ENCODE peak calls at places on chromosomes 5 and 9, in seven cellular contexts. Y is upper lobe of right lung, V is cardiac muscle cell, H is IMR-90, I is thoracic aorta, L is foreskin fibroblast, N is fibroblast of lung. O is an unnamed sample.

GRCh38 chr5:52947851-52948250 is 41.3 kb upstream of the ITGA2 start:
- DNase-seq in Y (no peak), V (no peak), H (peak), I (no peak), L (peak), N (no peak), O (no peak)

GRCh38 chr5:56588636-56589485 is 226.5 kb upstream of the MAP3K1 start:
- DNase-seq in Y (peak), V (no peak), H (no peak), I (no peak), L (no peak), N (no peak), O (peak)

GRCh38 chr5:138303365-138303764 is 28.2 kb downstream of the CDC25C start:
- DNase-seq in Y (no peak), V (no peak), H (peak), I (no peak), L (peak), N (peak), O (no peak)

GRCh38 chr5:42943931-42944631 is 96.0 kb downstream of the ANXA2R start:
- DNase-seq in Y (no peak), V (peak), H (peak), I (no peak), L (peak), N (peak), O (no peak)

GRCh38 chr5:95664204-95664786 is 17.7 kb downstream of the RFESD start:
- DNase-seq in Y (no peak), V (peak), H (peak), I (no peak), L (peak), N (peak), O (no peak)

GRCh38 chr9:33102551-33103210 is 26.2 kb upstream of the SMU1 start:
- DNase-seq in Y (no peak), V (no peak), H (no peak), I (no peak), L (no peak), N (no peak), O (no peak)

GRCh38 chr5:125058185-125058826 is 311.9 kb upstream of the ZNF608 start:
- DNase-seq in Y (no peak), V (peak), H (peak), I (no peak), L (peak), N (peak), O (no peak)

GRCh38 chr5:135040331-135041144 is 6.5 kb upstream of the PITX1 start:
- DNase-seq in Y (no peak), V (no peak), H (no peak), I (no peak), L (no peak), N (no peak), O (no peak)

GRCh38 chr5:82523633-82524032 is 245.5 kb upstream of the RPS23 start:
- DNase-seq in Y (no peak), V (no peak), H (no peak), I (no peak), L (no peak), N (no peak), O (no peak)

GRCh38 chr5:37871023-37871815 is 31.4 kb upstream of the GDNF start:
- DNase-seq in Y (no peak), V (peak), H (peak), I (no peak), L (peak), N (peak), O (no peak)

GRCh38 chr9:34443976-34444375 is 14.4 kb downstream of the FAM219A start:
- DNase-seq in Y (no peak), V (no peak), H (no peak), I (no peak), L (no peak), N (no peak), O (no peak)

GRCh38 chr5:110658006-110658405 is 68.5 kb downstream of the TMEM232 start:
- DNase-seq in Y (no peak), V (no peak), H (no peak), I (no peak), L (no peak), N (no peak), O (no peak)

GRCh38 chr5:139696894-139697658 is 48.9 kb downstream of the CXXC5 start:
- DNase-seq in Y (peak), V (peak), H (peak), I (peak), L (peak), N (peak), O (no peak)

GRCh38 chr5:109329296-109330252 is 80.2 kb downstream of the PJA2 start:
- DNase-seq in Y (no peak), V (peak), H (peak), I (no peak), L (peak), N (peak), O (no peak)

GRCh38 chr9:13397661-13398060 is 118.2 kb upstream of the MPDZ start:
- DNase-seq in Y (no peak), V (no peak), H (no peak), I (no peak), L (no peak), N (no peak), O (no peak)

GRCh38 chr9:38035873-38036272 is 33.2 kb downstream of the SHB start:
- DNase-seq in Y (no peak), V (peak), H (peak), I (no peak), L (peak), N (peak), O (no peak)

GRCh38 chr5:11268894-11269293 is 507.9 kb upstream of the DAP start:
- DNase-seq in Y (no peak), V (no peak), H (no peak), I (no peak), L (no peak), N (no peak), O (no peak)

GRCh38 chr9:93107151-93107824 is 11.3 kb downstream of the CARD19 start:
- DNase-seq in Y (peak), V (no peak), H (no peak), I (no peak), L (no peak), N (no peak), O (no peak)

GRCh38 chr5:55450050-55450765 is 84.6 kb downstream of the PLPP1 start:
- DNase-seq in Y (no peak), V (peak), H (peak), I (no peak), L (peak), N (peak), O (no peak)

GRCh38 chr5:167064199-167064811 is 1227.1 kb upstream of the WWC1 start:
- DNase-seq in Y (no peak), V (no peak), H (no peak), I (no peak), L (no peak), N (no peak), O (no peak)

GRCh38 chr9:124797343-124798103 is 20.6 kb downstream of the OLFML2A start:
- DNase-seq in Y (no peak), V (peak), H (peak), I (no peak), L (no peak), N (peak), O (no peak)

GRCh38 chr9:124792257-124792975 is 15.5 kb downstream of the OLFML2A start:
- DNase-seq in Y (no peak), V (no peak), H (no peak), I (no peak), L (no peak), N (no peak), O (no peak)

GRCh38 chr9:124792976-124793594 is 16.2 kb downstream of the OLFML2A start:
- DNase-seq in Y (no peak), V (peak), H (peak), I (no peak), L (peak), N (peak), O (no peak)

GRCh38 chr9:124795881-124796415 is 19.0 kb downstream of the OLFML2A start:
- DNase-seq in Y (no peak), V (peak), H (no peak), I (no peak), L (no peak), N (no peak), O (no peak)

GRCh38 chr9:124794902-124795491 is 18.1 kb downstream of the OLFML2A start:
- DNase-seq in Y (no peak), V (no peak), H (no peak), I (no peak), L (no peak), N (no peak), O (no peak)
- TF ChIP-seq CTCF in Y (no peak), V (no peak), H (no peak), I (no peak), L (no peak), N (no peak), O (no peak)

GRCh38 chr5:173501922-173502321 is 114.5 kb downstream of the BOD1 start:
- DNase-seq in Y (no peak), V (no peak), H (no peak), I (no peak), L (no peak), N (no peak), O (no peak)
- TF ChIP-seq CTCF in Y (no peak), V (no peak), H (no peak), I (no peak), L (no peak), N (no peak), O (no peak)

GRCh38 chr9:35748239-35748857 is 680 bp downstream of the GBA2 start:
- DNase-seq in Y (no peak), V (no peak), H (no peak), I (no peak), L (peak), N (no peak), O (no peak)

GRCh38 chr9:35746583-35746982 is 2.4 kb downstream of the GBA2 start:
- DNase-seq in Y (no peak), V (no peak), H (no peak), I (no peak), L (peak), N (no peak), O (no peak)

GRCh38 chr9:35750256-35750531 is 1.1 kb downstream of the RGP1 start:
- DNase-seq in Y (no peak), V (no peak), H (no peak), I (no peak), L (peak), N (no peak), O (no peak)

GRCh38 chr9:35748858-35749514 is at the start of the genes GBA2 and RGP1:
- DNase-seq in Y (peak), V (peak), H (peak), I (no peak), L (peak), N (peak), O (peak)

DNA sequence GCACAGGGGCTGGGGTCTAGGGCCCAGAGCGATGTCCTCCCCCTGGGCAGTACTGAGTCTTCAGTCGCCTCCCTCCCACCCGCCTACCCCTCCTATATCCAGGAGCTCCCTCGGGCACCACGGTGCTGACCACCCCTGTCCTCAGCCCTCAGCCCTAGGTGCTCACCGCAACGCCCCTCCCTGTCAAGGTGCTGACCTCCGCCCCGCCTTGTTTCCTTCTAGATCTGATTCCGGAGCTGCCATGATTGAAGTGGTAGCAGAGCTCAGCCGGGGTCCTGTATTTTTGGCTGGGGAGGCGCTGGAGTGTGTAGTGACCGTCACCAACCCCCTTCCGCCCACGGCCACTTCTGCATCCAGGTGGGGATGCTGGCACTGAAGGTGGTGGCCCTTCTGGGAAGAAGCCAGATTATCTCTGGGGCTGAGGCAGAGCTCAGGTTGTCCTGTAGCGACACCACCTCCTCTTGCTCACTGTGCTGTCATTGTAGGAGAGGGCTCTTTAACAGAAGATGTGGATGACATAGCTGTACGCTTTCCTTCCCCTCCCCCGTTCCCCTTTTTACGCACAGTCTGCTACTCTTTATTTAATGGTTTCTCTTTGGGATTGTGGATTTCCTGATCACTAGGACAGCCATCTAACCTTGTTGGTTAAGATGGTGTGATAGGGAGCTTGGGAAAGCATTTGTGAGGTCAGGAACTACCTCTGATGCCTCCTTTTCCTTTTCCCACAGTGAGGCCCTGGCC is 598 bp downstream of the RGP1 start:
- DNase-seq in Y (peak), V (no peak), H (no peak), I (no peak), L (peak), N (no peak), O (no peak)
- TF ChIP-seq CTCF in Y (no peak), V (no peak), H (no peak), I (no peak), L (no peak), N (no peak), O (no peak)

DNA sequence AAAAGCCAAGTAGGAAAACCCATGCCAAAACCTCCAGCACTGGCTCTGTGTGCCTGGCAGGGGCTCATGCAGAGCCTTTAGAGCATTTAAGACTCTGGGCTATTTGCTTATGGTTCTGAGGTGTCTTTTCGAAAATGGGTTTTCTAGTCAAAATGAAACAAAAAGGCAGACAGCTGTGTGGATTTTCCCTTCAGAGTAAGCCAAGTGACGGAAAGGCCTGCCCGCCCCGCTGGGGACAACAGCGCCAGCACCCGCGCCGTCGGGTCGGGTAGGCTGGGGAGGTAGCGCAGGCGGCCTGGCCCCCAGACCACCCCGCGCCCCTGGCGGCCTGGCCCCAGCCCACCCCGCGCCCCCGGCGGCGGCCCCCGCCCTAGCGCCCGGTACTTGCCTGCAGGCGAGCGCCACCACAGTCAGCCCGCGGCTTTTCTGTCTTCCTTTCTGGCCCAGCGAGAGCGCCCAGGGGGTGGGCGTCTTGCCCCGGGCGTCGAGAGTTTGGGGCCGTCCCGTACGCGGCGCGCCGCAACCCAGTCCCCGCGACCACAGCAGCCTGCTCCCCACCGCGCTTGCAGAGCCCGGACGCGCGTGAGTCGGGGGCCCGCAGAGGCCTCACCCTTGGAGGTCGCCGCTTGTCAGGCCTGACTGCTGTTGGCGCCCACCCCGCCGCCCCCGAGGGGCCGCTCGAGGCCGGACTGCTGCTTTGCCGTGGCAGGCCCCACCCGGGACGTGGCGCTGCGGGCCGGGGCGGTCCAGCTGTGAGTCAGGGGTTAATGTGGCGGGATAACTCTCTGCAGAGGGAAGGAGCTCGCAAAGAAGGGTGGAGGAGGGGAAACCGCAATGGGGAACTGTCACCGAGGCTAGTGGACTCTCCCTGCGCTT is at the start of gene TICAM2:
- DNase-seq in Y (peak), V (peak), H (peak), I (no peak), L (peak), N (peak), O (peak)
- TF ChIP-seq CTCF in Y (peak), V (peak), H (peak), I (no peak), L (no peak), N (no peak), O (no peak)

GRCh38 chr9:136429683-136430590 is 9.7 kb downstream of the INPP5E start:
- DNase-seq in Y (no peak), V (no peak), H (no peak), I (no peak), L (no peak), N (no peak), O (no peak)
- TF ChIP-seq CTCF in Y (no peak), V (no peak), H (no peak), I (no peak), L (no peak), N (no peak), O (no peak)

GRCh38 chr5:71695561-71695960 is 23.5 kb upstream of the CARTPT start:
- DNase-seq in Y (no peak), V (peak), H (no peak), I (no peak), L (no peak), N (no peak), O (no peak)

GRCh38 chr5:71699751-71700150 is 19.3 kb upstream of the CARTPT start:
- DNase-seq in Y (no peak), V (no peak), H (no peak), I (no peak), L (no peak), N (no peak), O (no peak)

GRCh38 chr5:71699233-71699632 is 19.8 kb upstream of the CARTPT start:
- DNase-seq in Y (no peak), V (no peak), H (no peak), I (no peak), L (no peak), N (no peak), O (no peak)

GRCh38 chr5:71700803-71701202 is 18.3 kb upstream of the CARTPT start:
- DNase-seq in Y (no peak), V (no peak), H (no peak), I (no peak), L (no peak), N (no peak), O (no peak)

GRCh38 chr5:71697967-71698366 is 21.1 kb upstream of the CARTPT start:
- DNase-seq in Y (no peak), V (no peak), H (no peak), I (no peak), L (no peak), N (no peak), O (no peak)
- TF ChIP-seq CTCF in Y (peak), V (peak), H (no peak), I (peak), L (peak), N (peak), O (no peak)

DNA sequence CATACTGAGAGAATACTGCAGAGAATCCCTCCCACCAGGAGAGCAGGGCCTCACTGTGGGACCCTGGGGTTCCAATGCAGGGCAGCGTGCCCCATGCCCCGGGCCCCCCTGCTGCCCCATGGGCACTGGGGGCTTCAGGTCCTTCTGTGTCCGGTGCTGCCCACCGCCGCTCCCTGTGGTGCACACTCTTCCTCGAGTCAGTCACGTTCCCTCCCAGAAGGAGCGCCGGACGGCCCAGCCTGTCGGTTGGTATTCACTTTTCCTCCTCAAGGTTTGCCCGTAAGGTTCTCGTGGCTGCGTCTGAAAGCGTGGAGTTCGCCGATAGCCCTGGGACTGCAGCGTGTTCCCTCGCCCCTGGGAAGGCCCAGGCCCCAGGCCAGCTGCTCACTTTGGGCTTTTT is 48.1 kb upstream of the FCN2 start:
- DNase-seq in Y (no peak), V (no peak), H (no peak), I (no peak), L (no peak), N (no peak), O (no peak)
- TF ChIP-seq CTCF in Y (no peak), V (no peak), H (no peak), I (no peak), L (no peak), N (no peak), O (no peak)